ENCODE peak calls at places on chromosome 9, in ten cellular contexts. C, E, G, I, Y, J, V, A, D and P are unnamed samples.

GRCh38 chr9:79623799-79624721 is 52.3 kb downstream of the TLE4 start:
- DNase-seq in C (peak), E (no peak), G (no peak), I (no peak), Y (no peak), J (peak), V (no peak), A (peak), D (no peak), P (no peak)

GRCh38 chr9:18771736-18772135 is 261.3 kb downstream of the SAXO1 start:
- DNase-seq in C (no peak), E (no peak), G (no peak), I (no peak), Y (no peak), J (no peak), V (no peak), A (no peak), D (no peak), P (no peak)

GRCh38 chr9:136975624-136976023 is 1.7 kb upstream of the PTGDS start:
- DNase-seq in C (no peak), E (peak), G (no peak), I (no peak), Y (no peak), J (no peak), V (no peak), A (no peak), D (no peak), P (no peak)

GRCh38 chr9:114138537-114138936 is 16.8 kb upstream of the COL27A1 start:
- DNase-seq in C (no peak), E (no peak), G (peak), I (peak), Y (no peak), J (no peak), V (no peak), A (no peak), D (no peak), P (no peak)

GRCh38 chr9:121445986-121446385 is 53.7 kb downstream of the GGTA1 start:
- DNase-seq in C (no peak), E (no peak), G (no peak), I (no peak), Y (no peak), J (no peak), V (no peak), A (no peak), D (no peak), P (no peak)

GRCh38 chr9:83992407-83992806 is 11.8 kb downstream of the RMI1 start:
- DNase-seq in C (peak), E (no peak), G (peak), I (no peak), Y (no peak), J (no peak), V (peak), A (no peak), D (no peak), P (no peak)

GRCh38 chr9:117044241-117044640 is 357.1 kb downstream of the TRIM32 start:
- DNase-seq in C (no peak), E (peak), G (no peak), I (no peak), Y (no peak), J (no peak), V (no peak), A (no peak), D (peak), P (no peak)

GRCh38 chr9:137666505-137666809 is 47.7 kb downstream of the EHMT1 start:
- DNase-seq in C (no peak), E (no peak), G (no peak), I (no peak), Y (no peak), J (peak), V (no peak), A (no peak), D (peak), P (no peak)

GRCh38 chr9:74742792-74743389 is 144.8 kb downstream of the TRPM6 start:
- DNase-seq in C (peak), E (peak), G (peak), I (peak), Y (no peak), J (no peak), V (peak), A (no peak), D (peak), P (no peak)

GRCh38 chr9:136020671-136021070 is 59.5 kb upstream of the UBAC1 start:
- DNase-seq in C (no peak), E (no peak), G (no peak), I (no peak), Y (no peak), J (no peak), V (no peak), A (no peak), D (no peak), P (no peak)

GRCh38 chr9:136616948-136617695 is 45.6 kb upstream of the EGFL7 start:
- DNase-seq in C (no peak), E (no peak), G (no peak), I (no peak), Y (no peak), J (no peak), V (no peak), A (no peak), D (no peak), P (no peak)

GRCh38 chr9:88523056-88523455 is 11.9 kb upstream of the NXNL2 start:
- DNase-seq in C (no peak), E (no peak), G (peak), I (no peak), Y (no peak), J (no peak), V (peak), A (no peak), D (no peak), P (no peak)

GRCh38 chr9:14321517-14322125 is 7.7 kb upstream of the NFIB start:
- DNase-seq in C (peak), E (no peak), G (peak), I (no peak), Y (no peak), J (no peak), V (no peak), A (no peak), D (no peak), P (no peak)

GRCh38 chr9:114504341-114505186 is 709 bp downstream of the WHRN start:
- DNase-seq in C (peak), E (peak), G (peak), I (peak), Y (peak), J (peak), V (peak), A (peak), D (peak), P (no peak)

GRCh38 chr9:79969383-79969782 is 397.6 kb downstream of the TLE4 start:
- DNase-seq in C (no peak), E (no peak), G (no peak), I (no peak), Y (no peak), J (no peak), V (no peak), A (no peak), D (peak), P (no peak)

GRCh38 chr9:107484117-107484723 is 5.3 kb downstream of the KLF4 start:
- DNase-seq in C (peak), E (no peak), G (peak), I (peak), Y (no peak), J (no peak), V (peak), A (no peak), D (peak), P (peak)

GRCh38 chr9:35114921-35115341 is 731 bp downstream of the ATOSB start:
- DNase-seq in C (peak), E (peak), G (peak), I (peak), Y (no peak), J (peak), V (no peak), A (peak), D (peak), P (no peak)

GRCh38 chr9:111825468-111826145 is 30.9 kb upstream of the SHOC1 start:
- DNase-seq in C (peak), E (no peak), G (peak), I (no peak), Y (no peak), J (no peak), V (peak), A (no peak), D (no peak), P (no peak)

GRCh38 chr9:91378695-91379127 is 17.0 kb upstream of the AUH start:
- DNase-seq in C (peak), E (no peak), G (peak), I (no peak), Y (no peak), J (no peak), V (peak), A (no peak), D (no peak), P (peak)

GRCh38 chr9:133691659-133692363 is 46.3 kb downstream of the SARDH start:
- DNase-seq in C (peak), E (no peak), G (peak), I (no peak), Y (no peak), J (no peak), V (peak), A (no peak), D (no peak), P (no peak)

GRCh38 chr9:87381050-87381711 is 116.5 kb upstream of the DAPK1 start:
- DNase-seq in C (peak), E (no peak), G (peak), I (no peak), Y (no peak), J (no peak), V (peak), A (no peak), D (no peak), P (peak)

GRCh38 chr9:115204827-115205506 is 87.0 kb upstream of the TNC start:
- DNase-seq in C (peak), E (no peak), G (peak), I (no peak), Y (no peak), J (no peak), V (peak), A (no peak), D (no peak), P (peak)

GRCh38 chr9:5622019-5622418 is 6.9 kb upstream of the RIC1 start:
- DNase-seq in C (peak), E (no peak), G (peak), I (no peak), Y (no peak), J (no peak), V (peak), A (no peak), D (no peak), P (no peak)

GRCh38 chr9:33453286-33453882 is 6.0 kb upstream of the AQP3 start:
- DNase-seq in C (no peak), E (no peak), G (no peak), I (no peak), Y (no peak), J (no peak), V (no peak), A (no peak), D (no peak), P (no peak)

GRCh38 chr9:133971121-133971951 is 20.8 kb downstream of the VAV2 start:
- DNase-seq in C (no peak), E (no peak), G (no peak), I (no peak), Y (no peak), J (no peak), V (no peak), A (peak), D (peak), P (no peak)

GRCh38 chr9:91421987-91422765 is 1.5 kb downstream of the NFIL3 start:
- DNase-seq in C (peak), E (no peak), G (no peak), I (peak), Y (peak), J (no peak), V (peak), A (no peak), D (peak), P (no peak)

GRCh38 chr9:86941196-86941595 is 6.1 kb downstream of the GAS1 start:
- DNase-seq in C (no peak), E (no peak), G (no peak), I (no peak), Y (no peak), J (no peak), V (no peak), A (no peak), D (no peak), P (no peak)

GRCh38 chr9:116857321-116857720 is 170.2 kb downstream of the TRIM32 start:
- DNase-seq in C (no peak), E (no peak), G (no peak), I (no peak), Y (no peak), J (no peak), V (no peak), A (no peak), D (no peak), P (no peak)

GRCh38 chr9:136248951-136249880 is 3.6 kb upstream of the QSOX2 start:
- DNase-seq in C (no peak), E (no peak), G (no peak), I (no peak), Y (no peak), J (no peak), V (no peak), A (no peak), D (no peak), P (no peak)

GRCh38 chr9:32877103-32877502 is 93.8 kb downstream of the TMEM215 start:
- DNase-seq in C (no peak), E (no peak), G (no peak), I (no peak), Y (no peak), J (no peak), V (no peak), A (no peak), D (no peak), P (no peak)

GRCh38 chr9:128412120-128412790 is 8.4 kb upstream of the CERCAM start:
- DNase-seq in C (peak), E (peak), G (peak), I (peak), Y (no peak), J (peak), V (peak), A (peak), D (peak), P (no peak)

GRCh38 chr9:22379272-22379671 is 67.4 kb upstream of the DMRTA1 start:
- DNase-seq in C (no peak), E (no peak), G (no peak), I (no peak), Y (no peak), J (no peak), V (no peak), A (no peak), D (no peak), P (no peak)

GRCh38 chr9:35771524-35771923 is 17.4 kb upstream of the MSMP start:
- DNase-seq in C (peak), E (no peak), G (no peak), I (peak), Y (no peak), J (no peak), V (no peak), A (no peak), D (no peak), P (no peak)

GRCh38 chr9:120505186-120505585 is 74.8 kb downstream of the CDK5RAP2 start:
- DNase-seq in C (peak), E (no peak), G (peak), I (no peak), Y (no peak), J (no peak), V (no peak), A (no peak), D (no peak), P (no peak)

GRCh38 chr9:124897570-124898460 is 35.9 kb downstream of the ARPC5L start:
- DNase-seq in C (peak), E (no peak), G (no peak), I (no peak), Y (no peak), J (no peak), V (peak), A (no peak), D (no peak), P (no peak)

GRCh38 chr9:124894035-124894740 is 32.3 kb downstream of the ARPC5L start:
- DNase-seq in C (no peak), E (no peak), G (no peak), I (no peak), Y (no peak), J (no peak), V (no peak), A (no peak), D (no peak), P (no peak)

GRCh38 chr9:124899845-124900244 is 37.9 kb downstream of the ARPC5L start:
- DNase-seq in C (no peak), E (no peak), G (no peak), I (no peak), Y (no peak), J (peak), V (no peak), A (no peak), D (no peak), P (no peak)

GRCh38 chr9:124890179-124890578 is 28.2 kb downstream of the ARPC5L start:
- DNase-seq in C (no peak), E (no peak), G (no peak), I (no peak), Y (no peak), J (no peak), V (no peak), A (no peak), D (no peak), P (no peak)

DNA sequence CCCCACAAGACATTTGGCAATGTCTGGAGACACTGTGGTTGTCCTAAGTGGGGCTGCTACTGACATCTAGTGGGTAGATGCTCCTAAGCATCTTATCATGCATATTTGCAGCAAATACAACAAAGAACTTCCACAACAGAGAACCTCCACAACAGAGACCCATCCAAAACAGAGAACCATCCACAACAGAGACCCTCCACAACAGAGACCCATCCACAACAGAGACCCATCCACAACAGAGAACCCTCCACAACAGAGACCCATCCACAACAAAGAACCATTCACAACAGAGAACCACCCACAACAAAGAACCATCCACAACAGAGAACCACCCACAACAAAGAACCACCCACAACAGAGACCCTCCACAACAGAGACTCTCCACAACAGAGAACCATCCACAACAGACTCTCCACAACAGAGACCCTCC is 32.8 kb downstream of the ARPC5L start:
- DNase-seq in C (peak), E (peak), G (peak), I (peak), Y (no peak), J (no peak), V (peak), A (no peak), D (no peak), P (no peak)
- TF ChIP-seq CTCF in C (peak), E (peak), G (peak), I (peak), Y (peak), J (peak), V (peak), A (no peak), D (peak), P (peak)

DNA sequence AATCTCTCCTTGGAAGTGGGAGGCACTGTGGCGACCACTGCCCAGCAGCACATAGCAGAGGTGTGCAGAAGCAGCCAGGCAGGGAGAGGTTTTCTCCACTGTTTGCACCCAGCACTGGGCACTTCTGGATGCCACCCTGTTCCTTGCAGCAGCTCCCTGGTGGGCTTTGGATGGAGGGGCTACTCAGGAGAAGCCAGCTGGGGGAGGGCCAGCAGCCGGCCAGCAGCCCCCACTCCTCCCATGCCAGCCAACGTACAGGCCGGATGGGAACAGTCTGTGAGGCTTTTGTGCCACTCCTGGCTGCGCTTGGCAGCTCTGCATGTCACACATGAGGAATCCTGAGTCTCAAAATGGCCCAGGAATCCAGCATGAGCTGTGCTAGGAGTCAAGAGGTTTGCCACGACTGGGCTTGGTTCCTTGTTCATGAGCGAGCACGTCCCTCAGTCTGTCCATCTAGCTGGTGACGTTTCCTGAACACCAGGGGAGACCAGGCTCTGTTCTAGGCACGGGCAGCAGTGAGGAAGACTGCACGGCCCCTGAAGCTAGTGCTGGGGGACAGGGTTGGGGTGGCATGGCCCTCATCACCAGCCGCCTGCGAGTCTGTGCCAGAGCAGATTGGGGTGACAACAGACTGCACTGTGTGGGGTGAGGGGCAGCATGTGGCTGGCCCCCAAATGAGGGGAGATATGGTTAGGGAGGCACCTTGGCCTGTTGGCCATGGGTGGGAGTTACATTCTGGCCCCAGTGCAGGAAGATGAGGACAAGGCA is 10.1 kb downstream of the PHF2 start:
- DNase-seq in C (no peak), E (no peak), G (no peak), I (no peak), Y (peak), J (peak), V (no peak), A (peak), D (no peak), P (no peak)
- TF ChIP-seq CTCF in C (no peak), E (no peak), G (no peak), I (no peak), Y (no peak), J (no peak), V (no peak), A (no peak), D (no peak), P (no peak)

GRCh38 chr9:37364751-37365360 is 57.6 kb upstream of the GRHPR start:
- DNase-seq in C (no peak), E (peak), G (peak), I (no peak), Y (peak), J (no peak), V (no peak), A (peak), D (no peak), P (no peak)
- TF ChIP-seq CTCF in C (peak), E (peak), G (peak), I (no peak), Y (no peak), J (peak), V (peak), A (no peak), D (peak), P (no peak)

GRCh38 chr9:132647355-132647754 is 22.4 kb downstream of the DDX31 start:
- DNase-seq in C (peak), E (no peak), G (peak), I (no peak), Y (no peak), J (no peak), V (peak), A (no peak), D (no peak), P (peak)

GRCh38 chr9:132648283-132648682 is 21.5 kb downstream of the DDX31 start:
- DNase-seq in C (no peak), E (no peak), G (no peak), I (no peak), Y (no peak), J (no peak), V (no peak), A (no peak), D (no peak), P (no peak)

GRCh38 chr9:132648685-132649084 is 21.1 kb downstream of the DDX31 start:
- DNase-seq in C (no peak), E (no peak), G (peak), I (no peak), Y (no peak), J (no peak), V (no peak), A (no peak), D (no peak), P (no peak)

GRCh38 chr9:132647806-132648205 is 22.0 kb downstream of the DDX31 start:
- DNase-seq in C (no peak), E (no peak), G (peak), I (no peak), Y (no peak), J (no peak), V (peak), A (no peak), D (no peak), P (no peak)

GRCh38 chr9:132651259-132651658 is 18.5 kb downstream of the DDX31 start:
- DNase-seq in C (peak), E (no peak), G (peak), I (no peak), Y (no peak), J (no peak), V (peak), A (no peak), D (peak), P (peak)
- TF ChIP-seq CTCF in C (peak), E (peak), G (peak), I (no peak), Y (peak), J (peak), V (peak), A (no peak), D (peak), P (peak)

GRCh38 chr9:131845286-131846011 is 105.6 kb upstream of the RAPGEF1 start:
- DNase-seq in C (no peak), E (no peak), G (no peak), I (no peak), Y (no peak), J (no peak), V (no peak), A (no peak), D (no peak), P (no peak)

GRCh38 chr9:131847665-131848354 is 107.9 kb upstream of the RAPGEF1 start:
- DNase-seq in C (no peak), E (no peak), G (no peak), I (no peak), Y (no peak), J (no peak), V (no peak), A (no peak), D (no peak), P (no peak)

GRCh38 chr9:131851414-131851813 is 111.5 kb upstream of the RAPGEF1 start:
- DNase-seq in C (peak), E (no peak), G (no peak), I (no peak), Y (no peak), J (no peak), V (no peak), A (no peak), D (no peak), P (no peak)

GRCh38 chr9:131848570-131849160 is 108.8 kb upstream of the RAPGEF1 start:
- DNase-seq in C (no peak), E (no peak), G (peak), I (no peak), Y (no peak), J (no peak), V (no peak), A (no peak), D (no peak), P (no peak)

GRCh38 chr9:131849391-131849790 is 109.5 kb upstream of the RAPGEF1 start:
- DNase-seq in C (no peak), E (no peak), G (no peak), I (no peak), Y (no peak), J (no peak), V (no peak), A (no peak), D (no peak), P (no peak)
- TF ChIP-seq CTCF in C (no peak), E (no peak), G (no peak), I (no peak), Y (no peak), J (no peak), V (no peak), A (no peak), D (no peak), P (no peak)